ENCODE peak calls at places on chromosomes 11 and 22, in ten cellular contexts. D is anterior cingulate cortex; L is Kasumi-1; M is neural crest cell; N is NCI-H510A treated with DMSO at 0.1 percent for 48 hours; G is WERI-Rb-1; J is psoas muscle; T is smooth muscle cell of the brain vasculature; Z is M059J; Y is stimulated activated CD8-positive, alpha-beta memory T cell treated with anti-CD3 and anti-CD28 coated beads, Interleukin-4, amount 100 ng/mL, for 1 hour. W is an unnamed sample.

GRCh38 chr11:120985718-120986569 is 38.0 kb upstream of the TBCEL start:
- DNase-seq in J (peak), D (peak), T (no peak), Z (peak), G (no peak), M (peak), N (no peak), L (peak), Y (no peak), W (peak)

GRCh38 chr11:81098471-81098870 is 1635.2 kb downstream of the FAM181B start:
- DNase-seq in Y (no peak), T (no peak), L (no peak), J (no peak), D (no peak), G (peak), N (no peak), Z (no peak), M (no peak), W (no peak)

GRCh38 chr22:45259754-45260394 is 19.2 kb upstream of the KIAA0930 start:
- DNase-seq in G (no peak), N (no peak), Y (no peak), T (no peak), L (no peak), Z (no peak), J (no peak), D (no peak), M (no peak), W (no peak)

GRCh38 chr11:129061466-129062194 is 119.0 kb upstream of the TP53AIP1 start:
- DNase-seq in N (no peak), T (no peak), D (no peak), Y (no peak), J (no peak), Z (peak), G (no peak), M (no peak), L (no peak), W (no peak)

GRCh38 chr22:38313384-38313955 is 3.8 kb downstream of the CSNK1E start:
- DNase-seq in D (peak), T (peak), N (no peak), Y (no peak), G (no peak), M (no peak), L (no peak), Z (peak), J (peak), W (peak)

GRCh38 chr11:2419638-2420501 is 19.3 kb downstream of the TSSC4 start:
- DNase-seq in T (peak), Z (peak), Y (no peak), L (peak), N (peak), M (peak), J (peak), G (peak), D (peak), W (peak)

GRCh38 chr11:13184295-13184794 is 93.2 kb upstream of the BMAL1 start:
- DNase-seq in Z (no peak), J (no peak), D (no peak), T (no peak), L (no peak), Y (no peak), N (no peak), M (no peak), G (no peak), W (no peak)

GRCh38 chr11:86291466-86292262 is 10.4 kb upstream of the HIKESHI start:
- DNase-seq in G (peak), Z (peak), D (peak), M (peak), J (no peak), T (peak), N (peak), Y (no peak), L (peak), W (peak)

GRCh38 chr22:27489265-27489675 is 312.3 kb downstream of the MN1 start:
- DNase-seq in N (no peak), L (no peak), Z (no peak), T (no peak), Y (no peak), G (no peak), D (no peak), J (no peak), M (no peak), W (no peak)

GRCh38 chr11:75147875-75148263 is 3.0 kb upstream of the SLCO2B1 start:
- DNase-seq in J (peak), G (no peak), Y (no peak), N (no peak), Z (no peak), T (no peak), M (no peak), D (no peak), L (peak), W (peak)

GRCh38 chr22:17807571-17808410 is 33.5 kb upstream of the BID start:
- DNase-seq in L (no peak), D (no peak), N (peak), Y (no peak), J (peak), Z (no peak), M (no peak), T (no peak), G (no peak), W (no peak)

GRCh38 chr11:132332521-132332920 is 962.1 kb downstream of the NTM start:
- DNase-seq in J (no peak), D (no peak), N (peak), M (no peak), L (no peak), G (no peak), Y (no peak), Z (no peak), T (no peak), W (no peak)

GRCh38 chr22:20228055-20228938 is 39.8 kb downstream of the RTN4R start:
- DNase-seq in T (no peak), M (no peak), J (no peak), Z (no peak), D (no peak), G (no peak), N (no peak), Y (no peak), L (no peak), W (no peak)

GRCh38 chr11:99370557-99371200 is 349.9 kb downstream of the CNTN5 start:
- DNase-seq in J (peak), Y (no peak), N (no peak), L (no peak), G (no peak), M (no peak), D (peak), Z (peak), T (peak), W (peak)

GRCh38 chr22:41998361-41999261 is at the start of gene WBP2NL:
- DNase-seq in Y (peak), L (no peak), M (no peak), J (peak), N (no peak), G (no peak), Z (peak), T (peak), D (peak), W (peak)

W was measured in midbrain.